ENCODE peak calls at places on chromosome 14, in four cellular contexts. P is H1, K is IMR-90, C is H9. H is an unnamed sample.

GRCh38 chr14:64423987-64424386 is 35.8 kb downstream of the MTHFD1 start:
- DNase-seq in K (peak), C (no peak), P (no peak), H (no peak)

GRCh38 chr14:79011091-79011919 is 841.1 kb downstream of the NRXN3 start:
- DNase-seq in K (peak), C (peak), P (no peak), H (peak)

GRCh38 chr14:97878727-97879126 is 1081.5 kb downstream of the VRK1 start:
- DNase-seq in K (no peak), P (no peak), C (no peak), H (no peak)

GRCh38 chr14:75811862-75812505 is 150.9 kb downstream of the TTLL5 start:
- DNase-seq in K (no peak), C (no peak), P (no peak), H (no peak)

GRCh38 chr14:88002421-88002820 is 2.5 kb upstream of the GPR65 start:
- DNase-seq in P (no peak), C (no peak), K (no peak), H (no peak)

GRCh38 chr14:100692859-100693558 is 33.7 kb upstream of the DLK1 start:
- DNase-seq in P (peak), C (no peak), K (peak), H (peak)

GRCh38 chr14:64763801-64764511 is 59.7 kb downstream of the PLEKHG3 start:
- DNase-seq in C (no peak), P (no peak), K (peak), H (peak)

GRCh38 chr14:100855256-100855930 is 29.5 kb downstream of the MEG3 start:
- DNase-seq in K (no peak), P (no peak), C (no peak), H (peak)

GRCh38 chr14:86003998-86004397 is 474.1 kb downstream of the FLRT2 start:
- DNase-seq in K (peak), C (no peak), P (no peak), H (no peak)

GRCh38 chr14:60616326-60617044 is 32.8 kb downstream of the SIX1 start:
- DNase-seq in P (no peak), C (no peak), K (no peak), H (peak)

GRCh38 chr14:52802597-52802996 is 11.2 kb upstream of the GNPNAT1 start:
- DNase-seq in P (no peak), C (no peak), K (peak), H (no peak)

GRCh38 chr14:21090194-21090939 is 8.1 kb downstream of the ZNF219 start:
- DNase-seq in C (peak), P (no peak), K (no peak), H (peak)

GRCh38 chr14:99644723-99645544 is at the start of gene HHIPL1:
- DNase-seq in K (peak), C (no peak), P (no peak), H (peak)

GRCh38 chr14:56199095-56199975 is 81.1 kb downstream of the PELI2 start:
- DNase-seq in P (no peak), K (peak), C (no peak), H (peak)

GRCh38 chr14:75299064-75299463 is 20.4 kb downstream of the FOS start:
- DNase-seq in K (no peak), C (no peak), P (no peak), H (peak)

GRCh38 chr14:94036328-94037167 is 10.4 kb downstream of the OTUB2 start:
- DNase-seq in K (peak), P (peak), C (peak), H (peak)

GRCh38 chr14:74583689-74584434 is 28.2 kb downstream of the LTBP2 start:
- DNase-seq in P (no peak), C (no peak), K (peak), H (peak)

GRCh38 chr14:71403673-71404072 is 496.4 kb downstream of the PCNX1 start:
- DNase-seq in K (peak), P (no peak), C (no peak), H (peak)

GRCh38 chr14:101243587-101244338 is 317.5 kb upstream of the DIO3 start:
- DNase-seq in K (no peak), P (no peak), C (no peak), H (no peak)

GRCh38 chr14:95518045-95518751 is 1.7 kb upstream of the SYNE3 start:
- DNase-seq in C (no peak), K (peak), P (no peak), H (no peak)

GRCh38 chr14:92615451-92615850 is 101.9 kb downstream of the RIN3 start:
- DNase-seq in C (no peak), K (no peak), P (no peak), H (peak)

GRCh38 chr14:76461886-76462285 is 85.9 kb downstream of the ESRRB start:
- DNase-seq in K (no peak), C (no peak), P (no peak), H (no peak)

GRCh38 chr14:94936901-94937321 is 167.0 kb upstream of the GSC start:
- DNase-seq in C (no peak), P (no peak), K (no peak), H (no peak)

GRCh38 chr14:84592770-84593169 is 937.2 kb upstream of the FLRT2 start:
- DNase-seq in C (no peak), P (no peak), K (no peak), H (no peak)

GRCh38 chr14:79861111-79861510 is 350.2 kb downstream of the DIO2 start:
- DNase-seq in C (peak), P (no peak), K (no peak), H (peak)

DNA sequence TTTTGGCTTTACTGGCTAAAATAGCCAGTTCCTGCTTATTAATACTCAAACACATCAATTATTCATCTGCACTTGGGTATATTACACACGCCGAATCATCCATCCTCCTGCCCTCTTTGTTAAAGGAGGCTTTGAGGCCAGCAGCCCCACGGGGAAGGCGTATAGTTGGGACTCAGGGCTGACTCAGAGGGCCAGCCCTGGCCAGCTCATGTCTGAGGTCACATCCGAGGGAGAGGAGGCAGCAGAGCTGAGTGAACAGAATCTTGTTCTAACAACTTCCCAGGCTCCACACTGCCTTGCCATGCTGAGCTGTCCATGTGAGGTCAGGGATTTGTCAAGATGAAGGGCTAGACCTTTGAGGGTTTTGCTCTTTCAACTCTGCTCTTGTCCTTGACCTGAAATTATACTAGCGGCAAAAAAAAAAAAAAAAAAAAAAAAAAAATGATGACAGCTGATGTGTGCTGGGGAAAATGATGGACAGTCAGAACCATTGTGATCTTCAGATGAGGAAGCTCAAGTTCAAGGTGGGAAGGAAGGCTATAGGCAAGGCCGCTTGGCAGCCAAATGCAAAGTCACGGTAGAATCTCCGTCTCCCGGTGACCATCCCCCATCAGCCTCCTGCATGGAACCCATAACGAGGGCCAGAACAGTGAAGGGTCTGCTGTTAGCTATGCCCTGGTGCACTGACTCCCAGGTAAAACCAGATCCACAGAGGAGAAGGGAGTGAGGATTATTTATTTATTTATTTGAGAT is 12.5 kb upstream of the MARK3 start:
- DNase-seq in P (no peak), K (peak), C (no peak), H (peak)
- H3K9ac ChIP-seq in P (no peak), K (peak), C (no peak), H (no peak)

GRCh38 chr14:105393151-105393550 is 5.2 kb upstream of the TEX22 start:
- DNase-seq in P (no peak), C (no peak), K (no peak), H (no peak)

GRCh38 chr14:105390849-105391500 is 7.4 kb upstream of the TEX22 start:
- DNase-seq in C (no peak), P (no peak), K (no peak), H (no peak)

GRCh38 chr14:105391541-105391940 is 6.8 kb upstream of the TEX22 start:
- DNase-seq in P (no peak), C (no peak), K (no peak), H (no peak)

GRCh38 chr14:105389976-105390848 is 8.1 kb upstream of the TEX22 start:
- DNase-seq in K (no peak), C (no peak), P (no peak), H (no peak)

GRCh38 chr14:105392161-105393090 is 5.9 kb upstream of the TEX22 start:
- DNase-seq in K (no peak), C (no peak), P (no peak), H (no peak)
- H3K56ac ChIP-seq in K (no peak), C (no peak), P (no peak), H (no peak)

DNA sequence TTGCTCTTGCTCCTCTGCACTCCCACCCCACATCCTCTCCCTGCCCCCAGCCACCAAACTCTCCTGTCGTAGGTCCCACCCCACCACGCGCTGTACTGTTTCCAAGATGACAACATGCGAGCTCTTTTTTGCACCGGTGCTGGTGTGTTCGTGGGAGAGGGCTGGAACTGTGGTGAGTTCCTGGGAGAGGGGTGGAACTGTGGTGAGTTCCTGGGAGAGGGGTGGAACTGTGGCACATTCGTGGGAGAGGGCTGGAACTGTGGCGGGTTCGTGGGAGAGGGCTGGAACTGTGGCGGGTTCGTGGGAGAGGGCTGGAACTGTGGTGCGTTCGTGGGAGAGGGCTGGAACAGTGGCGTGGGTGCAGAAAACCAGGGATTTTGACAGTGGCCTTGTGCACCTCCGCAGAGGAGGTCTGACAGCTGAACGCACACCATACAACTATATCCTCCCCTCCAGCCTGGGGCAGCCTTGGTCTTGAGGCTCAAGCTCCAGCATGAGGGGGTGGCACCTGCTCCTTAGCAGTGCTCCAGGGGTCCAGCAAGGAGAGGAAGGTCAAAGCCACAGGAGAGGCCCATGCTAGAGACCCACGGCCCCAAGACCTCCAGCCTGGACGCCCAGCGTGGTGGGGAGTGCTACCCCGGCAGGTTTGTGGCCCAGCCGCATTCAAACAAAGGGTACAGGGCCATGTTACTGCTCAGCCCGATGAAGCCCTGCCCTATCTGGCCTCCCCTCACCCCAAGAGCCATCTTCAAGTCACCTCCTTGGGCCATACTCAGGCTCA is 50.1 kb downstream of the ACTN1 start:
- DNase-seq in K (no peak), P (no peak), C (no peak), H (no peak)
- H3K27ac ChIP-seq in K (peak), P (no peak), C (no peak), H (no peak)

DNA sequence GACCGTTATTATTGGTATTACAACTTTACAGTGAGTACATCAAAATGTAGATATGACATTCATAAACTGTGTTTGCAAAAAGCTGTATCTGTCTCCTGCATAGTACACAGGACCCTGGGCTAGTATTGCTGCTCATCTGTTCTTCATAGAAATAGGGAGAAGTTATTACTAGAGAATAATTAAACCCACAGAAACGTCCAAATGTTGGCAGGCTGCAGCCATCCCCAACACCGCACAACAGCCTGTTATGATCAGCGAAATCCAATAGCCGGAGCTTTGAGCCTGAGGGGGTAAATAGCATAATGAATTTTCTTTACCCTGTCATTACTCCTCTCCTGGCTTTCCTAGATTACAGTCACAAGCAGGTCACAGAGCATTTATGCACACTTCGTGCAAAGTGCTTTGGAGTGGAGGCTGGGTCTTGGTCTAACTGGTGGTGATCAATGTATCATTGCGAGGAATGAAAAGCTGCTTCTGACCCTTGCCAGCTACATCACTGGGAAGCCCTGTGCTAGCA is 178.1 kb downstream of the DACT1 start:
- DNase-seq in C (no peak), P (no peak), K (no peak), H (no peak)
- H3K9ac ChIP-seq in C (no peak), P (no peak), K (no peak), H (no peak)

DNA sequence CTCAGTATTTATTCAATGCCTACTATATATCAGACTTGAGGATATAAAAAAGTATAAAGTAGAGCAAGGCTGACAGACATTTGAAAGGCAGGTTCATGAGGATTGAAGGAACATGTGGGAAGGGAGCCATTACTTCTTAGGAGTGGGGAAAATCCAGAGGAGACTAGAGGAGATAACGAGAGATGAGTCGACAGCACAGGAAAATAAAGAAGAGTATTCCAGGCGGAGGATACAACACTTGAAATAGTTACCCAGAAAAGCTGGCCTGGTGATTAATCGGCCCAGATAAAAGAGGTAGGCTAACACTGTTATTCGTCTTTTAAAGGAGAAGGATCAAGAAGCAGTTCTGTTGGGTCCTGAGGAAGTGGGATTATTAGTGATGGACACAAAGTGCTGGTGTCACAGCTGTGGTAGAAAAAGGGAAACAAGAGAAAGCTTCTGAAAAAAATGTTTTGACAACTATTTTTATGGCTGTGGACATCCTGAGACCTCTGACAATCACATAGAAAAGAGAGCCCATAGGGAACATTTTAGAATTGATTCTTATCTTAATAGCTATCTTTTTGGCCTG is 425.3 kb downstream of the ZFP36L1 start:
- DNase-seq in P (no peak), C (no peak), K (no peak), H (no peak)
- H3K56ac ChIP-seq in P (no peak), C (no peak), K (no peak), H (no peak)

GRCh38 chr14:32561520-32561919 is 232.4 kb downstream of the AKAP6 start:
- DNase-seq in K (peak), C (no peak), P (no peak), H (peak)

GRCh38 chr14:32560213-32560857 is 231.2 kb downstream of the AKAP6 start:
- DNase-seq in P (no peak), K (peak), C (peak), H (peak)

GRCh38 chr14:32564591-32564990 is 235.5 kb downstream of the AKAP6 start:
- DNase-seq in C (no peak), K (peak), P (no peak), H (no peak)

GRCh38 chr14:32559595-32559994 is 230.5 kb downstream of the AKAP6 start:
- DNase-seq in K (no peak), C (no peak), P (no peak), H (no peak)

GRCh38 chr14:32559048-32559447 is 229.9 kb downstream of the AKAP6 start:
- DNase-seq in C (no peak), K (peak), P (no peak), H (no peak)
- H3K27ac ChIP-seq in C (no peak), K (no peak), P (no peak), H (no peak)

DNA sequence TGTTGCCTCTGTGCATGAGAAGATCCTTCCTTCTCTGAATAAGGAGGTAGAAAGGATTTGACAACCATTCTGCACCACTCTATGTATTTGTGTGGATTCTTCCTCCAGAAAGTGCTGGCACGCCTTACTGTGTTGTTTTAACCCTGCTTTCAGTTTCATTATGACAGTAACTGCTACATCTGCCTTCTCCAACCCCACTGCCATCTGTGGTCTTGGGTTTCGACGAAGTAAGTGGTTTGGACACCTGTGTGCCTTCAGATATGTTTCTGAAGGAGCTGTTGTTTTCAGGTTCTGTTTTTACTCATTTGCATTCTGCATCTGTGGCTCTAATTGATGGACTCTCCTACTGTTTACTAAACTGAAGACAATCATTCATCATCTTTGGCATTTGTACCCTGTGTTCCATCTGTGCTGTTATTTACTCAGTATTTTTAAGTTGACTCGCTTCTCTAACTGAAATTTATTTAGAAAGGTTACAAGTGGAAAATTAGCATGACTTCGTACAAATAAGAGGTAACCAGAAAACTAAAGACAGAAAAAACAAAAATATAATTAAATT is 4.1 kb downstream of the TSHR start:
- DNase-seq in C (no peak), P (no peak), K (no peak), H (no peak)
- H3K9ac ChIP-seq in C (no peak), P (no peak), K (no peak), H (no peak)